ENCODE peak calls at places on chromosome 18, in nine cellular contexts. U is naive thymus-derived CD8-positive, alpha-beta T cell; F is NCI-H510A treated with DMSO at 0.1 percent for 48 hours; G is activated T-cell treated with anti-CD3 and anti-CD28 coated beads for 1 hour; D is prostate gland; Y is activated CD8-positive, alpha-beta memory T cell treated with anti-CD3 and anti-CD28 coated beads for 48 hours; W is NCI-H2029 treated with DMSO at 0.1 percent for 48 hours; Q is HFF-Myc; V is stimulated activated CD8-positive, alpha-beta memory T cell treated with anti-CD3 and anti-CD28 coated beads, Interleukin-2, amount 100 ng/mL, for 48 hours. I is an unnamed sample.

GRCh38 chr18:22558945-22559385 is 141.2 kb upstream of the CTAGE1 start:
- DNase-seq in U (no peak), F (no peak), G (no peak), D (peak), Y (no peak), W (no peak), Q (no peak), V (no peak), I (peak)

GRCh38 chr18:7205346-7205745 is 25.5 kb upstream of the LRRC30 start:
- DNase-seq in U (no peak), F (no peak), G (no peak), D (no peak), Y (no peak), W (no peak), Q (no peak), V (no peak), I (no peak)

GRCh38 chr18:62505669-62506494 is 16.9 kb upstream of the ZCCHC2 start:
- DNase-seq in U (no peak), F (no peak), G (peak), D (no peak), Y (peak), W (no peak), Q (no peak), V (no peak), I (no peak)

GRCh38 chr18:49855711-49856110 is 42.4 kb upstream of the ACAA2 start:
- DNase-seq in U (no peak), F (no peak), G (no peak), D (no peak), Y (no peak), W (no peak), Q (no peak), V (no peak), I (no peak)

GRCh38 chr18:75212626-75213110 is 2.1 kb downstream of the TSHZ1 start:
- DNase-seq in U (no peak), F (peak), G (no peak), D (no peak), Y (no peak), W (no peak), Q (no peak), V (no peak), I (no peak)

GRCh38 chr18:28657836-28658410 is 481.0 kb upstream of the CDH2 start:
- DNase-seq in U (no peak), F (no peak), G (no peak), D (no peak), Y (no peak), W (no peak), Q (no peak), V (no peak), I (no peak)

GRCh38 chr18:13233746-13234527 is 15.4 kb downstream of the LDLRAD4 start:
- DNase-seq in U (no peak), F (no peak), G (no peak), D (no peak), Y (no peak), W (no peak), Q (no peak), V (no peak), I (no peak)

GRCh38 chr18:63562284-63562683 is 20.1 kb downstream of the SERPINB12 start:
- DNase-seq in U (no peak), F (no peak), G (no peak), D (no peak), Y (no peak), W (no peak), Q (no peak), V (no peak), I (no peak)

GRCh38 chr18:76232813-76233212 is 262.2 kb downstream of the ZNF516 start:
- DNase-seq in U (no peak), F (no peak), G (no peak), D (no peak), Y (no peak), W (no peak), Q (no peak), V (no peak), I (no peak)

GRCh38 chr18:62399781-62400308 is 74.7 kb downstream of the TNFRSF11A start:
- DNase-seq in U (no peak), F (peak), G (no peak), D (no peak), Y (no peak), W (peak), Q (no peak), V (no peak), I (no peak)

GRCh38 chr18:37663446-37663845 is 97.8 kb upstream of the CELF4 start:
- DNase-seq in U (no peak), F (no peak), G (no peak), D (peak), Y (no peak), W (no peak), Q (no peak), V (no peak), I (no peak)

GRCh38 chr18:11830585-11830984 is 20.6 kb upstream of the CHMP1B start:
- DNase-seq in U (no peak), F (no peak), G (no peak), D (no peak), Y (no peak), W (no peak), Q (no peak), V (no peak), I (no peak)

GRCh38 chr18:28048612-28049011 is 128.3 kb downstream of the CDH2 start:
- DNase-seq in U (no peak), F (no peak), G (no peak), D (no peak), Y (no peak), W (no peak), Q (no peak), V (no peak), I (no peak)

GRCh38 chr18:31297248-31297647 is 20.7 kb upstream of the DSG1 start:
- DNase-seq in U (no peak), F (no peak), G (no peak), D (no peak), Y (no peak), W (no peak), Q (no peak), V (no peak), I (no peak)

GRCh38 chr18:13246591-13246990 is 28.0 kb downstream of the LDLRAD4 start:
- DNase-seq in U (no peak), F (no peak), G (no peak), D (no peak), Y (no peak), W (no peak), Q (no peak), V (no peak), I (no peak)

GRCh38 chr18:61581578-61582204 is 248.5 kb downstream of the CDH20 start:
- DNase-seq in U (peak), F (peak), G (peak), D (peak), Y (peak), W (no peak), Q (no peak), V (peak), I (peak)

GRCh38 chr18:71443726-71444480 is 1100.2 kb downstream of the CBLN2 start:
- DNase-seq in U (no peak), F (no peak), G (no peak), D (no peak), Y (no peak), W (no peak), Q (no peak), V (no peak), I (no peak)

GRCh38 chr18:21904856-21905255 is 164.3 kb downstream of the MIB1 start:
- DNase-seq in U (no peak), F (no peak), G (no peak), D (peak), Y (no peak), W (no peak), Q (no peak), V (no peak), I (peak)

GRCh38 chr18:21571763-21572162 is 28.7 kb downstream of the ESCO1 start:
- DNase-seq in U (no peak), F (no peak), G (no peak), D (no peak), Y (no peak), W (no peak), Q (no peak), V (no peak), I (no peak)

GRCh38 chr18:67665266-67665665 is 148.7 kb upstream of the DSEL start:
- DNase-seq in U (no peak), F (no peak), G (no peak), D (no peak), Y (no peak), W (no peak), Q (peak), V (no peak), I (no peak)

GRCh38 chr18:47747260-47747795 is 183.1 kb downstream of the SMAD2 start:
- DNase-seq in U (no peak), F (no peak), G (no peak), D (no peak), Y (no peak), W (no peak), Q (no peak), V (no peak), I (no peak)

GRCh38 chr18:21261352-21261751 is 19.3 kb downstream of the GREB1L start:
- DNase-seq in U (no peak), F (no peak), G (no peak), D (no peak), Y (no peak), W (no peak), Q (no peak), V (no peak), I (no peak)

GRCh38 chr18:46344416-46345180 is 240.4 kb downstream of the HAUS1 start:
- DNase-seq in U (no peak), F (no peak), G (no peak), D (no peak), Y (no peak), W (no peak), Q (no peak), V (no peak), I (no peak)

GRCh38 chr18:64993695-64994094 is 757.1 kb upstream of the CDH7 start:
- DNase-seq in U (no peak), F (peak), G (no peak), D (no peak), Y (no peak), W (no peak), Q (no peak), V (no peak), I (no peak)

GRCh38 chr18:8348051-8348450 is 261.2 kb upstream of the RAB12 start:
- DNase-seq in U (no peak), F (peak), G (no peak), D (no peak), Y (no peak), W (no peak), Q (no peak), V (no peak), I (no peak)

GRCh38 chr18:13320133-13320532 is 101.6 kb downstream of the LDLRAD4 start:
- DNase-seq in U (no peak), F (no peak), G (no peak), D (no peak), Y (no peak), W (no peak), Q (no peak), V (no peak), I (no peak)

GRCh38 chr18:7955175-7955574 is 388.1 kb downstream of the PTPRM start:
- DNase-seq in U (no peak), F (no peak), G (no peak), D (no peak), Y (no peak), W (no peak), Q (no peak), V (no peak), I (no peak)

GRCh38 chr18:55401638-55402191 is 186.3 kb downstream of the TCF4 start:
- DNase-seq in U (no peak), F (no peak), G (no peak), D (no peak), Y (no peak), W (no peak), Q (peak), V (no peak), I (no peak)

GRCh38 chr18:49668583-49669290 is 106.9 kb downstream of the LIPG start:
- DNase-seq in U (no peak), F (peak), G (no peak), D (no peak), Y (no peak), W (no peak), Q (no peak), V (no peak), I (peak)

GRCh38 chr18:63890950-63891304 is 3.4 kb downstream of the SERPINB2 start:
- DNase-seq in U (no peak), F (peak), G (no peak), D (no peak), Y (no peak), W (no peak), Q (no peak), V (no peak), I (no peak)

GRCh38 chr18:46518438-46518837 is 138.6 kb downstream of the LOXHD1 start:
- DNase-seq in U (no peak), F (peak), G (no peak), D (peak), Y (no peak), W (no peak), Q (no peak), V (no peak), I (peak)

GRCh38 chr18:70645971-70646370 is 357.1 kb downstream of the SOCS6 start:
- DNase-seq in U (no peak), F (no peak), G (no peak), D (no peak), Y (no peak), W (no peak), Q (no peak), V (no peak), I (no peak)

GRCh38 chr18:74724186-74724585 is 126.5 kb downstream of the ZNF407 start:
- DNase-seq in U (no peak), F (no peak), G (no peak), D (no peak), Y (no peak), W (no peak), Q (no peak), V (no peak), I (no peak)

GRCh38 chr18:14089781-14090180 is 42.5 kb downstream of the ZNF519 start:
- DNase-seq in U (no peak), F (no peak), G (no peak), D (peak), Y (no peak), W (no peak), Q (no peak), V (no peak), I (no peak)

GRCh38 chr18:3472681-3473544 is 22.9 kb downstream of the TGIF1 start:
- DNase-seq in U (no peak), F (no peak), G (no peak), D (no peak), Y (no peak), W (no peak), Q (no peak), V (no peak), I (no peak)

GRCh38 chr18:48035556-48035860 is 105.0 kb upstream of the SMAD2 start:
- DNase-seq in U (no peak), F (no peak), G (no peak), D (no peak), Y (no peak), W (no peak), Q (no peak), V (no peak), I (no peak)

GRCh38 chr18:57748770-57749603 is 54.1 kb downstream of the ATP8B1 start:
- DNase-seq in U (no peak), F (peak), G (no peak), D (peak), Y (no peak), W (no peak), Q (no peak), V (no peak), I (no peak)

GRCh38 chr18:54776282-54776977 is 51.8 kb upstream of the RAB27B start:
- DNase-seq in U (no peak), F (no peak), G (no peak), D (no peak), Y (no peak), W (no peak), Q (peak), V (peak), I (no peak)

GRCh38 chr18:8912348-8913057 is 190.0 kb upstream of the NDUFV2 start:
- DNase-seq in U (no peak), F (peak), G (no peak), D (no peak), Y (no peak), W (no peak), Q (no peak), V (no peak), I (no peak)

GRCh38 chr18:48940854-48941531 is 9.8 kb downstream of the SMAD7 start:
- DNase-seq in U (peak), F (no peak), G (peak), D (no peak), Y (peak), W (no peak), Q (no peak), V (peak), I (no peak)